ENCODE peak calls at places on chromosome 15, in six cellular contexts. B is breast epithelium, C is BJ, V is endothelial cell, R is OCI-LY7, E is spleen. D is an unnamed sample.

GRCh38 chr15:61720197-61720596 is 340.1 kb downstream of the VPS13C start:
- DNase-seq in B (no peak), C (no peak), V (no peak), R (no peak), E (no peak), D (no peak)

GRCh38 chr15:31434418-31435255 is 108.0 kb downstream of the KLF13 start:
- DNase-seq in B (peak; percentile 47), C (peak; percentile 70), V (no peak), R (peak; percentile 71), E (peak; percentile 92), D (peak; percentile 87)

GRCh38 chr15:80072285-80072684 is 12.8 kb downstream of the ZFAND6 start:
- DNase-seq in B (no peak), C (peak; percentile 96), V (peak; percentile 10), R (peak; percentile 85), E (no peak), D (no peak)

GRCh38 chr15:98865397-98866339 is 141.9 kb downstream of the PGPEP1L start:
- DNase-seq in B (peak; percentile 58), C (no peak), V (peak; percentile 82), R (peak; percentile 82), E (peak; percentile 93), D (peak; percentile 80)

GRCh38 chr15:63212050-63212973 is 22.9 kb downstream of the RAB8B start:
- DNase-seq in B (no peak), C (peak; percentile 81), V (no peak), R (no peak), E (no peak), D (no peak)

GRCh38 chr15:59294574-59294960 is 78.1 kb downstream of the MYO1E start:
- DNase-seq in B (no peak), C (no peak), V (no peak), R (no peak), E (no peak), D (no peak)

GRCh38 chr15:65069179-65069578 is 1.4 kb upstream of the RASL12 start:
- DNase-seq in B (no peak), C (peak; percentile 91), V (no peak), R (no peak), E (no peak), D (no peak)

GRCh38 chr15:45829336-45830153 is 194.7 kb downstream of the SQOR start:
- DNase-seq in B (no peak), C (no peak), V (no peak), R (no peak), E (no peak), D (no peak)

GRCh38 chr15:57457726-57458125 is 81.4 kb downstream of the CGNL1 start:
- DNase-seq in B (no peak), C (no peak), V (no peak), R (no peak), E (no peak), D (no peak)

GRCh38 chr15:100095896-100096600 is 245.7 kb downstream of the ADAMTS17 start:
- DNase-seq in B (peak; percentile 11), C (no peak), V (no peak), R (no peak), E (peak; percentile 52), D (no peak)

GRCh38 chr15:99096894-99097426 is 7.9 kb upstream of the SYNM start:
- DNase-seq in B (no peak), C (no peak), V (no peak), R (no peak), E (no peak), D (no peak)

GRCh38 chr15:26967719-26968269 is 3.2 kb upstream of the GABRG3 start:
- DNase-seq in B (no peak), C (no peak), V (peak; percentile 63), R (no peak), E (no peak), D (no peak)

GRCh38 chr15:99671926-99672701 is 61.1 kb downstream of the LYSMD4 start:
- DNase-seq in B (no peak), C (no peak), V (no peak), R (no peak), E (no peak), D (no peak)

GRCh38 chr15:100704281-100705055 is 102.1 kb downstream of the ASB7 start:
- DNase-seq in B (peak; percentile 6), C (no peak), V (no peak), R (no peak), E (no peak), D (peak; percentile 10)

GRCh38 chr15:41950127-41950483 is 22.3 kb downstream of the EHD4 start:
- DNase-seq in B (no peak), C (no peak), V (no peak), R (no peak), E (no peak), D (no peak)

GRCh38 chr15:31387483-31388118 is 61.0 kb downstream of the KLF13 start:
- DNase-seq in B (no peak), C (peak; percentile 49), V (no peak), R (no peak), E (no peak), D (no peak)

GRCh38 chr15:59020321-59020720 is 32.9 kb downstream of the RNF111 start:
- DNase-seq in B (no peak), C (no peak), V (no peak), R (no peak), E (no peak), D (no peak)

GRCh38 chr15:98530570-98530969 is 117.8 kb upstream of the IGF1R start:
- DNase-seq in B (no peak), C (no peak), V (no peak), R (no peak), E (no peak), D (no peak)

GRCh38 chr15:59762558-59762957 is 73.4 kb upstream of the BNIP2 start:
- DNase-seq in B (no peak), C (no peak), V (no peak), R (no peak), E (no peak), D (no peak)

GRCh38 chr15:63042879-63043340 is 363 bp downstream of the TPM1 start:
- DNase-seq in B (no peak), C (no peak), V (no peak), R (no peak), E (peak; percentile 76), D (no peak)

DNA sequence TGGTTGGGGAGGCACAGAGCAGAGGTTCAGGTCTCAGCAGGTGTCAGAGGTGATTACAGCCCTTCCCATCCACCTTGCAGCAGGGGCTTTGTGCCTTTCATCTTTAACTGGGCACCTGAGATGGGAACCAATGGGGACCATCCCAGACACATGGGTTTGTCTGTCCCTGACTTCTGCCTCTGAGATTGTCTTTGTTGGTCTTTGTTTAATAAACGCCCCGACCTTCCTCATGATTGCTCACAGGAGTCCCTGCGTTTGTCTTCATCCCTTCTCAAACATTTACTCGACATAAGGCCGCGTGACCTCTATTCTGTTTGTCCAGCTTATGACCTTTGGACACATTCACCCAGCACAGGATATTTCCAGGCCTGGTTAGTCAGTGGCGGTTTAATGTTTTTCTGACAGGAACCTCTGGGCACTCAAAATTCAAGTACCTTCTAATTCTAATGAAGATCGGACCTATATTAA is 5.9 kb downstream of the ZSCAN2 start:
- DNase-seq in B (no peak), C (no peak), V (no peak), R (no peak), E (no peak), D (no peak)
- TF ChIP-seq CTCF in B (no peak), C (no peak), V (no peak), R (no peak), E (no peak), D (no peak)

GRCh38 chr15:81809543-81809942 is 236.3 kb downstream of the MEX3B start:
- DNase-seq in B (no peak), C (no peak), V (peak; percentile 10), R (peak; percentile 49), E (no peak), D (no peak)

GRCh38 chr15:81814882-81815455 is 230.8 kb downstream of the MEX3B start:
- DNase-seq in B (no peak), C (no peak), V (no peak), R (no peak), E (peak; percentile 51), D (no peak)

DNA sequence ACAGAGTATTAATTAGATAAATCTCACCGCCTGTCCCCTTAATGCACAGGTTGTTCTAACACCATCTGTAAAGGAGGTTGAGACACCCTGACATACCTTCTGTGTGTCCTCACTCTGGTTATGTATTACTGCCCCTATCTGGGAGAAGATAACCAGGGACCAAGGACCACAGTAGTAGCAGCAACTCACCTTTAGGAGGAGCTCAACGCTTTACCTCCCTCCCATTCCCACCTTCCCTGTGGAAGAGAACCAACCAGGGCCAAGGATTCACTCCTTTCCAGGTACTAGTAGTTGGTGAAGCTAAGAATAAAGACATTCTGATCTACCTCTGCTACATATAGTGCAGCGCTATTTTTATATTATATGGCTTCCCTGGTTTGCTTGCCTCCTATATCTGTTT is 232.6 kb downstream of the MEX3B start:
- DNase-seq in B (no peak), C (no peak), V (no peak), R (no peak), E (no peak), D (no peak)
- TF ChIP-seq CTCF in B (no peak), C (peak; percentile 24), V (no peak), R (peak; percentile 60), E (no peak), D (no peak)

DNA sequence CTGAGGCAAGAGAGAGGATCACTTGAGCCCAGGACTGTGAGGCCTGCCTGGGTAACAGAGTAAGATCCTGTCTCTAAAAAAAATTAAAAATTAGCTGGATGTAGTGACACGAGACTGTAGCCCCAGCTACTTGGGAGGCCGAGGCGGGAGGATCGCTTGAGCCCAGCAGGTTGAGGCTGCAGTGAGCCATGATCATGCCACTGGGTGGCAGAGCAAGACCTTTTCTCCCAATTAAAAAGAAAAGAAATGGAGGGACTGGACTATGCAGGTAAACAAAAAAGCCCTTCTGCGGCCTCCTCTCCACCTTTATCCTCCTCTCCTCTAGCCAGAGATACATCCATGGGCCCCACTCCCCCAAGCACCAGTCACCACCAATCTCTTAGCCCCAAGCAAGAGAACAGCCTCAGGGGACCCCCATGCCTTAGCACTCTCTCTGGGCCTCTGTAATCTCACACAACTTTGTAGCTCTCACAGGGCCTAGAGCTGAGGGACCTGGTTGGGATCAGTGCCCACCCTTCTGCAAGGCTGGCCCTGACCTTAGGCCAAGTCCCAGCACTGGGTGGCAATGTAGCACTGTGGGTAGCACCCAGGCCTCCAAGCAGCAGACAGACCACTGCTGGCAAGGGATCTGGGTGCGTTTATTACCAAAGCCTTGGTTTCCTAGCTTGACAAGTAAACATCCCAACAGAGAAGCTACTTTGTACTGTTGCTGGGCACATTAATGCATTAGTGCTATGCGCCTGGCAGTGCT is 43.4 kb downstream of the FAM174B start:
- DNase-seq in B (no peak), C (no peak), V (no peak), R (peak; percentile 2), E (no peak), D (no peak)
- TF ChIP-seq CTCF in B (no peak), C (no peak), V (no peak), R (no peak), E (no peak), D (no peak)

DNA sequence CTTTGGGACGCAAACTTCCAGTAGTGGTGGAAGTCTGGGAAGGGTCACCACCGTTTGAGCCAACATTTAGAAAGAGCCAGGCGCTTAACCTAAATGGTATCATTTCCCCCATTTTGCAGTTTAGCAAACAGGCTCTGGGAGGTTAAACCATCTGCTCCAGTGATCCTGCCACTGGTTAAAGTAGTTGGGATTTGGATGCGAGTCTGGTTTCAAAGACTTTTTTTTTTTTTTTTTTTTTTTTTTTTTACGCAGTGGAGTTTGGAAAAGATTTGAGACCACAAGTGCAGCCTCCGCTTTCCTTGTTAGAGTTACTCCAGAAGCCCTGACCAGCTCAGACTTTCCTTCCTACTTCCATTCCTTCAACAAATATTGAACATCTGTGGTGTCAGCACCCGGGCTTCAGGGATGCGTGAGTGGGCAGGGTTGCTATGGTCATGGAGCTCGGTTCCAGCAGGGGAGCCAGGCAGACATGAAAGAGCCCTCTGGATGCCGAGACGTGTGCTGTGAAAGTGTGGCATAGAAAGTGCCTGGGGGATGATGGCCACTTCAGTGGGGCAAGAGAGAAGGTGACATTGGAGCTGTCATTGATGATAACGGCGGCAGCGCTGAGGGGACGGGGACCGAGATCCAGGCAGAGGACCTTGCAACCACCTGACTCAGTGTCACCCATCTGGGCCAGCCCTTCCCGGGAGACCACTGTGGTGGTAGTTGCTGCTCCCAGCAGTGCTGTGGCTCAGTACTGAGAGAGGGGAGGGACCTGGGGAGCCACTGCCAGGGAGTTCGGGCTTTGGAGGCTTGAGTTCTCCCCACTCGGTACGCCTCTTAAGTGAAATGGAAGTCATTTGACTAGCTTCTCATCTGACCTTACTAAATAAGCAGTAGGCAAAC is 1.1 kb upstream of the RNU6-1 start:
- DNase-seq in B (no peak), C (no peak), V (no peak), R (peak; percentile 54), E (peak; percentile 84), D (no peak)
- TF ChIP-seq CTCF in B (no peak), C (peak; percentile 17), V (no peak), R (no peak), E (no peak), D (no peak)

D was measured in CD14-positive monocyte.